ENCODE peak calls at places on chromosomes 1 and 21, in five cellular contexts. One of them, this sample, is unnamed.

GRCh38 chr1:113036639-113037321 is 36.2 kb upstream of the LRIG2 start:
- DNase-seq in H1: no peak
- DNase-seq in SK-N-SH: no peak
- DNase-seq in HCT116: no peak
- DNase-seq in GM12878: no peak
- DNase-seq in this sample: no peak

GRCh38 chr1:204225841-204226745 is 12.3 kb upstream of the GOLT1A start:
- DNase-seq in HCT116: no peak
- DNase-seq in H1: no peak
- DNase-seq in SK-N-SH: no peak
- DNase-seq in GM12878: no peak
- DNase-seq in this sample: peak; percentile 81

GRCh38 chr1:168135982-168136708 is 585 bp downstream of the GPR161 start:
- DNase-seq in HCT116: no peak
- DNase-seq in SK-N-SH: peak; percentile 77
- DNase-seq in H1: peak; percentile 72
- DNase-seq in GM12878: no peak
- DNase-seq in this sample: peak; percentile 48

GRCh38 chr1:33031506-33031905 is 5.2 kb downstream of the AK2 start:
- DNase-seq in HCT116: no peak
- DNase-seq in SK-N-SH: no peak
- DNase-seq in GM12878: no peak
- DNase-seq in H1: no peak
- DNase-seq in this sample: no peak

GRCh38 chr1:95551201-95551600 is 317.2 kb downstream of the RWDD3 start:
- DNase-seq in HCT116: no peak
- DNase-seq in H1: no peak
- DNase-seq in GM12878: no peak
- DNase-seq in SK-N-SH: no peak
- DNase-seq in this sample: no peak

GRCh38 chr1:78292361-78292760 is 198.4 kb upstream of the PTGFR start:
- DNase-seq in SK-N-SH: no peak
- DNase-seq in H1: no peak
- DNase-seq in GM12878: no peak
- DNase-seq in HCT116: no peak
- DNase-seq in this sample: no peak

GRCh38 chr1:151371744-151372410 is 628 bp downstream of the SELENBP1 start:
- DNase-seq in HCT116: no peak
- DNase-seq in H1: no peak
- DNase-seq in GM12878: no peak
- DNase-seq in SK-N-SH: peak; percentile 80
- DNase-seq in this sample: no peak

GRCh38 chr1:54228638-54229079 is 28.7 kb downstream of the MRPL37 start:
- DNase-seq in GM12878: no peak
- DNase-seq in HCT116: no peak
- DNase-seq in H1: no peak
- DNase-seq in SK-N-SH: no peak
- DNase-seq in this sample: no peak

GRCh38 chr1:84410328-84411107 is 12.2 kb downstream of the DNASE2B start:
- DNase-seq in HCT116: no peak
- DNase-seq in SK-N-SH: no peak
- DNase-seq in H1: no peak
- DNase-seq in GM12878: no peak
- DNase-seq in this sample: no peak

GRCh38 chr1:21069549-21069948 is 107.1 kb downstream of the EIF4G3 start:
- DNase-seq in SK-N-SH: no peak
- DNase-seq in H1: no peak
- DNase-seq in HCT116: no peak
- DNase-seq in GM12878: no peak
- DNase-seq in this sample: no peak

GRCh38 chr1:63122051-63122450 is 200.3 kb upstream of the FOXD3 start:
- DNase-seq in SK-N-SH: peak; percentile 16
- DNase-seq in H1: no peak
- DNase-seq in HCT116: no peak
- DNase-seq in GM12878: no peak
- DNase-seq in this sample: no peak

GRCh38 chr1:10776206-10776905 is 20.1 kb downstream of the CASZ1 start:
- DNase-seq in SK-N-SH: peak; percentile 70
- DNase-seq in HCT116: no peak
- DNase-seq in GM12878: no peak
- DNase-seq in H1: no peak
- DNase-seq in this sample: peak; percentile 65

GRCh38 chr1:24289937-24290595 is 29.1 kb upstream of the GRHL3 start:
- DNase-seq in SK-N-SH: peak; percentile 65
- DNase-seq in HCT116: no peak
- DNase-seq in GM12878: no peak
- DNase-seq in H1: no peak
- DNase-seq in this sample: no peak

GRCh38 chr1:169964206-169964605 is 70.5 kb upstream of the SCYL3 start:
- DNase-seq in SK-N-SH: no peak
- DNase-seq in H1: no peak
- DNase-seq in GM12878: no peak
- DNase-seq in HCT116: no peak
- DNase-seq in this sample: no peak

GRCh38 chr1:231949277-231950122 is 322.9 kb downstream of the DISC1 start:
- DNase-seq in GM12878: no peak
- DNase-seq in HCT116: no peak
- DNase-seq in H1: peak; percentile 56
- DNase-seq in SK-N-SH: no peak
- DNase-seq in this sample: no peak

GRCh38 chr1:162088281-162088969 is 18.9 kb downstream of the NOS1AP start:
- DNase-seq in GM12878: no peak
- DNase-seq in SK-N-SH: no peak
- DNase-seq in HCT116: no peak
- DNase-seq in H1: no peak
- DNase-seq in this sample: no peak

GRCh38 chr1:9400425-9401079 is 107.9 kb downstream of the SPSB1 start:
- DNase-seq in HCT116: no peak
- DNase-seq in H1: no peak
- DNase-seq in GM12878: no peak
- DNase-seq in SK-N-SH: no peak
- DNase-seq in this sample: no peak

GRCh38 chr21:33059319-33059894 is 10.5 kb upstream of the OLIG1 start:
- DNase-seq in GM12878: no peak
- DNase-seq in SK-N-SH: no peak
- DNase-seq in HCT116: no peak
- DNase-seq in H1: no peak
- DNase-seq in this sample: no peak

GRCh38 chr1:165697881-165698842 is at the start of gene ALDH9A1:
- DNase-seq in HCT116: peak; percentile 65
- DNase-seq in GM12878: peak; percentile 41
- DNase-seq in SK-N-SH: peak; percentile 91
- DNase-seq in H1: peak; percentile 88
- DNase-seq in this sample: peak; percentile 92

GRCh38 chr1:212062832-212063438 is 27.4 kb downstream of the DTL start:
- DNase-seq in HCT116: peak; percentile 22
- DNase-seq in SK-N-SH: peak; percentile 46
- DNase-seq in GM12878: no peak
- DNase-seq in H1: no peak
- DNase-seq in this sample: no peak

GRCh38 chr1:1206376-1207253 is at the start of gene TNFRSF18:
- DNase-seq in HCT116: peak; percentile 23
- DNase-seq in GM12878: no peak
- DNase-seq in H1: no peak
- DNase-seq in SK-N-SH: peak; percentile 62
- DNase-seq in this sample: peak; percentile 68

GRCh38 chr1:229217716-229218115 is 53.2 kb upstream of the RAB4A start:
- DNase-seq in SK-N-SH: no peak
- DNase-seq in HCT116: peak; percentile 70
- DNase-seq in GM12878: no peak
- DNase-seq in H1: no peak
- DNase-seq in this sample: peak; percentile 43

GRCh38 chr1:43818691-43819090 is 111.4 kb downstream of the ST3GAL3 start:
- DNase-seq in H1: no peak
- DNase-seq in GM12878: no peak
- DNase-seq in SK-N-SH: no peak
- DNase-seq in HCT116: no peak
- DNase-seq in this sample: no peak

GRCh38 chr1:200211157-200211556 is 183.6 kb downstream of the NR5A2 start:
- DNase-seq in SK-N-SH: no peak
- DNase-seq in HCT116: no peak
- DNase-seq in H1: no peak
- DNase-seq in GM12878: no peak
- DNase-seq in this sample: no peak

GRCh38 chr1:212219679-212220463 is 65.3 kb upstream of the PPP2R5A start:
- DNase-seq in GM12878: no peak
- DNase-seq in H1: no peak
- DNase-seq in HCT116: no peak
- DNase-seq in SK-N-SH: no peak
- DNase-seq in this sample: no peak

GRCh38 chr1:11521605-11522399 is 42.8 kb downstream of the DISP3 start:
- DNase-seq in HCT116: no peak
- DNase-seq in H1: no peak
- DNase-seq in GM12878: no peak
- DNase-seq in SK-N-SH: no peak
- DNase-seq in this sample: no peak

GRCh38 chr1:221796700-221797099 is 54.8 kb upstream of the DUSP10 start:
- DNase-seq in HCT116: no peak
- DNase-seq in GM12878: no peak
- DNase-seq in SK-N-SH: no peak
- DNase-seq in H1: no peak
- DNase-seq in this sample: no peak

GRCh38 chr1:165381745-165382530 is 25.4 kb upstream of the LMX1A start:
- DNase-seq in GM12878: no peak
- DNase-seq in SK-N-SH: no peak
- DNase-seq in H1: no peak
- DNase-seq in HCT116: no peak
- DNase-seq in this sample: no peak

GRCh38 chr1:115429884-115430283 is 91.8 kb upstream of the NGF start:
- DNase-seq in HCT116: no peak
- DNase-seq in H1: no peak
- DNase-seq in SK-N-SH: no peak
- DNase-seq in GM12878: no peak
- DNase-seq in this sample: no peak

GRCh38 chr1:10504259-10504658 is 29.5 kb downstream of the PEX14 start:
- DNase-seq in HCT116: no peak
- DNase-seq in GM12878: no peak
- DNase-seq in H1: no peak
- DNase-seq in SK-N-SH: no peak
- DNase-seq in this sample: no peak

GRCh38 chr1:911875-912739 is 11.6 kb upstream of the SAMD11 start:
- DNase-seq in SK-N-SH: peak; percentile 15
- DNase-seq in HCT116: no peak
- DNase-seq in GM12878: no peak
- DNase-seq in H1: no peak
- DNase-seq in this sample: no peak

GRCh38 chr1:200269256-200269655 is 140.6 kb downstream of the ZNF281 start:
- DNase-seq in GM12878: no peak
- DNase-seq in H1: no peak
- DNase-seq in HCT116: no peak
- DNase-seq in SK-N-SH: no peak
- DNase-seq in this sample: no peak

GRCh38 chr1:107782192-107782845 is 182.7 kb downstream of the VAV3 start:
- DNase-seq in SK-N-SH: peak; percentile 25
- DNase-seq in H1: no peak
- DNase-seq in HCT116: peak; percentile 34
- DNase-seq in GM12878: no peak
- DNase-seq in this sample: peak; percentile 72

GRCh38 chr1:211517006-211517405 is 25.0 kb upstream of the RD3 start:
- DNase-seq in HCT116: no peak
- DNase-seq in SK-N-SH: no peak
- DNase-seq in GM12878: no peak
- DNase-seq in H1: no peak
- DNase-seq in this sample: no peak

GRCh38 chr1:230167419-230167852 is 100.4 kb downstream of the GALNT2 start:
- DNase-seq in SK-N-SH: peak; percentile 79
- DNase-seq in HCT116: peak; percentile 59
- DNase-seq in GM12878: peak; percentile 54
- DNase-seq in H1: peak; percentile 62
- DNase-seq in this sample: peak; percentile 77

GRCh38 chr1:234619794-234620247 is 9.8 kb upstream of the IRF2BP2 start:
- DNase-seq in SK-N-SH: no peak
- DNase-seq in H1: no peak
- DNase-seq in HCT116: no peak
- DNase-seq in GM12878: no peak
- DNase-seq in this sample: peak; percentile 39
- TF ChIP-seq JUND in SK-N-SH: no peak
- TF ChIP-seq JUND in H1: no peak
- TF ChIP-seq JUND in HCT116: no peak
- TF ChIP-seq JUND in GM12878: no peak
- TF ChIP-seq JUND in this sample: no peak

GRCh38 chr21:21973806-21974205 is 975.6 kb downstream of the NCAM2 start:
- DNase-seq in HCT116: no peak
- DNase-seq in SK-N-SH: no peak
- DNase-seq in H1: no peak
- DNase-seq in GM12878: no peak
- DNase-seq in this sample: no peak
- TF ChIP-seq JUND in HCT116: no peak
- TF ChIP-seq JUND in SK-N-SH: no peak
- TF ChIP-seq JUND in H1: no peak
- TF ChIP-seq JUND in GM12878: no peak
- TF ChIP-seq JUND in this sample: no peak

DNA sequence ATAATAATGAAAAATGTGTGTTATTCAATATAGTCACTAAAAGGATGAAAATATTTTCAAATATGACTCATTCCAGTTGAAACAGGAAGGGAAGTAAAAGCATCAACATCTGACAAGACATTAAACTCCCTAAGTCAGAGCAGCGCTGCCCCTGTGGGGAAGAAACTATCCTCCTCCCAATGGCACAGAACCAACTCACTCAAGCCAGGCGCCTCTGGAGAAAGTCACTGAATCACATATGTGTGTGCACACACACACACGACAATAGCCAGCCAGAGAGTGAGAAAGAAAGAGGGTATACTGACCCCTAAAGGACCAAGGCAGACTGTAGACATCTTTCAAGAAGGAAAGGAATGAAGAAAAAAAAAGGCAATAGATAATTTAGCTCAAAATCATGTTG is 126.9 kb downstream of the SETD4 start:
- DNase-seq in GM12878: no peak
- DNase-seq in HCT116: peak; percentile 36
- DNase-seq in SK-N-SH: no peak
- DNase-seq in H1: no peak
- DNase-seq in this sample: peak; percentile 39
- TF ChIP-seq JUND in GM12878: no peak
- TF ChIP-seq JUND in HCT116: no peak
- TF ChIP-seq JUND in SK-N-SH: peak; percentile 74
- TF ChIP-seq JUND in H1: no peak
- TF ChIP-seq JUND in this sample: no peak

DNA sequence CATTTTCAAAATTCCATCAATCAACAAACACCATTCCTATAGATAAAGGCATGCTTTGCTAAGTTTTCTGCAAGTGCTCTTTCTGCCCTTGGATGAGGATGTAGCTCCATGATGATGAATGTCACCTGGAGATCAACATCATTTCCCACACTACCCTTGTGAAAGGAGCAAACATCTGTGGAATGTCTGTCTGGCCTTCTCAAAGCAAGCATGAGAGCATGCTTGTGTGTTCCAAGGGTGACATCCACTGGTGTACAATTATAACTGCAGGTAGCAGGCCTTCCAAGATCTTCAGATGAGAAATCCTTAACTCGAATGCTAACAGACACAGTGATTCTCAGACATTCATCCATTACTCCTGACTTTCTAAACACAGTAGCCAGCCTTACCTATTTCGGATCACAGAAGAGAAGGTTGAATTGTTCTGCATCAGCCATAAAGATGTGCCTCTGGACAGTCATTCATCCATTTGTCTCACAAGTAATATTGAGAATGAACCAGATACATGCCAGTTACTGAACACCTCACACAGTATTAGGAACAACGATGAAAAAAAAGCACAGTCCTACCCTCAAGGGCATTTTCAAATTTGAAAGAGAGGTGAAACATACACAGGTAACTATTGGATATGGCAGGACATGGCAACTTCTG is 162.4 kb downstream of the TPR start:
- DNase-seq in SK-N-SH: peak; percentile 44
- DNase-seq in HCT116: peak; percentile 80
- DNase-seq in GM12878: no peak
- DNase-seq in H1: no peak
- DNase-seq in this sample: peak; percentile 97
- TF ChIP-seq JUND in SK-N-SH: no peak
- TF ChIP-seq JUND in HCT116: no peak
- TF ChIP-seq JUND in GM12878: no peak
- TF ChIP-seq JUND in H1: no peak
- TF ChIP-seq JUND in this sample: no peak

This sample was measured in T47D.